ENCODE peak calls at places on chromosome 16, in four cellular contexts. A, Q, M and J are unnamed samples.

GRCh38 chr16:4505356-4506153 is 29.4 kb downstream of the HMOX2 start:
- DNase-seq in A (peak), Q (no peak), M (no peak), J (no peak)

GRCh38 chr16:11152205-11152604 is 103.8 kb downstream of the SOCS1 start:
- DNase-seq in A (no peak), Q (no peak), M (no peak), J (no peak)

GRCh38 chr16:23434380-23434779 is 18.6 kb downstream of the COG7 start:
- DNase-seq in A (no peak), Q (no peak), M (no peak), J (no peak)

GRCh38 chr16:51393381-51394005 is 242.4 kb upstream of the SALL1 start:
- DNase-seq in A (no peak), Q (no peak), M (no peak), J (no peak)

GRCh38 chr16:6913535-6913934 is 419.1 kb upstream of the RBFOX1 start:
- DNase-seq in A (no peak), Q (no peak), M (no peak), J (no peak)

GRCh38 chr16:2243031-2243528 is 6.8 kb downstream of the DNASE1L2 start:
- DNase-seq in A (no peak), Q (no peak), M (no peak), J (no peak)

GRCh38 chr16:3129137-3130131 is 5.4 kb upstream of the ZNF213 start:
- DNase-seq in A (no peak), Q (peak), M (no peak), J (peak)

GRCh38 chr16:15874745-15875314 is 13.6 kb downstream of the CEP20 start:
- DNase-seq in A (no peak), Q (peak), M (no peak), J (no peak)

GRCh38 chr16:79993810-79994209 is 393.3 kb upstream of the MAF start:
- DNase-seq in A (no peak), Q (no peak), M (no peak), J (no peak)

GRCh38 chr16:92431-93339 is 14.7 kb downstream of the MPG start:
- DNase-seq in A (no peak), Q (no peak), M (no peak), J (no peak)

GRCh38 chr16:57341441-57342303 is 16.9 kb upstream of the CCL22 start:
- DNase-seq in A (no peak), Q (no peak), M (no peak), J (no peak)

GRCh38 chr16:89101303-89102034 is 7.8 kb downstream of the ACSF3 start:
- DNase-seq in A (no peak), Q (no peak), M (no peak), J (no peak)

GRCh38 chr16:803751-804075 is 3.2 kb upstream of the GNG13 start:
- DNase-seq in A (no peak), Q (no peak), M (no peak), J (no peak)

GRCh38 chr16:87086575-87086974 is 230.6 kb downstream of the C16orf95 start:
- DNase-seq in A (no peak), Q (no peak), M (no peak), J (no peak)

GRCh38 chr16:4414187-4414909 is 2.0 kb downstream of the CORO7 start:
- DNase-seq in A (peak), Q (no peak), M (no peak), J (no peak)